ENCODE peak calls at places on chromosomes 12 and 14, in eight cellular contexts. M, X, V, S, I, Q, C and Z are unnamed samples.
A peak's percentile ranks its signal among the peaks of the same experiment; 100 is the strongest.

GRCh38 chr14:32623300-32624093 is 294.4 kb downstream of the AKAP6 start:
- DNase-seq in M (no peak), S (no peak), Q (no peak), I (no peak), V (no peak), X (no peak), C (no peak), Z (no peak)

GRCh38 chr14:60655898-60656754 is 6.8 kb upstream of the SIX1 start:
- DNase-seq in S (no peak), Q (no peak), X (no peak), V (no peak), M (no peak), C (no peak), I (peak; percentile 48), Z (no peak)

GRCh38 chr12:90794212-90794611 is 160.8 kb downstream of the CCER1 start:
- DNase-seq in C (no peak), Q (no peak), I (no peak), S (no peak), V (no peak), M (no peak), X (no peak), Z (no peak)

GRCh38 chr12:90065301-90065801 is 356.7 kb upstream of the ATP2B1 start:
- DNase-seq in C (no peak), S (no peak), Q (no peak), V (no peak), M (no peak), I (no peak), X (no peak), Z (no peak)

GRCh38 chr12:114668151-114668891 is 15.7 kb downstream of the TBX3 start:
- DNase-seq in C (peak; percentile 41), V (peak; percentile 93), X (peak; percentile 82), S (peak; percentile 90), I (peak; percentile 92), M (peak; percentile 84), Q (peak; percentile 82), Z (no peak)

GRCh38 chr12:92396647-92397258 is 251.1 kb upstream of the BTG1 start:
- DNase-seq in Q (no peak), S (no peak), M (no peak), I (no peak), X (no peak), V (no peak), C (no peak), Z (peak; percentile 50)

GRCh38 chr12:71393625-71394024 is 46.0 kb upstream of the LGR5 start:
- DNase-seq in M (no peak), I (no peak), C (no peak), S (no peak), V (no peak), Q (no peak), X (no peak), Z (no peak)

GRCh38 chr12:49750027-49750977 is 8.9 kb downstream of the TMBIM6 start:
- DNase-seq in S (no peak), M (no peak), C (no peak), Q (no peak), I (no peak), X (no peak), V (peak; percentile 31), Z (no peak)

GRCh38 chr12:45192041-45192695 is 23.7 kb upstream of the ANO6 start:
- DNase-seq in Q (no peak), C (peak; percentile 65), S (no peak), V (peak; percentile 94), X (no peak), M (no peak), I (no peak), Z (no peak)

GRCh38 chr12:109811624-109811995 is 21.6 kb downstream of the TRPV4 start:
- DNase-seq in C (no peak), X (no peak), M (no peak), S (no peak), V (peak; percentile 36), Q (no peak), I (no peak), Z (no peak)

GRCh38 chr12:122197612-122197966 is 5.9 kb upstream of the B3GNT4 start:
- DNase-seq in V (no peak), C (no peak), Q (no peak), S (no peak), M (no peak), I (no peak), X (no peak), Z (no peak)

GRCh38 chr14:58540693-58541092 is 97.1 kb upstream of the DACT1 start:
- DNase-seq in S (no peak), C (no peak), I (no peak), M (no peak), V (no peak), X (no peak), Q (no peak), Z (no peak)

GRCh38 chr12:132285311-132285741 is 44.1 kb downstream of the GALNT9 start:
- DNase-seq in X (no peak), Q (no peak), S (no peak), V (no peak), C (no peak), I (no peak), M (no peak), Z (no peak)

GRCh38 chr12:97452230-97452629 is 10.4 kb upstream of the RMST start:
- DNase-seq in C (no peak), V (no peak), S (no peak), X (no peak), M (no peak), Q (no peak), I (no peak), Z (no peak)

GRCh38 chr12:120584343-120585149 is 3.3 kb upstream of the POP5 start:
- DNase-seq in C (peak; percentile 72), M (peak; percentile 68), X (peak; percentile 21), Q (peak; percentile 75), V (no peak), I (peak; percentile 77), S (peak; percentile 84), Z (no peak)
- TF ChIP-seq EP300 in C (no peak), M (no peak), X (no peak), Q (no peak), V (no peak), I (no peak), S (no peak), Z (no peak)

GRCh38 chr14:74954232-74954946 is 1.0 kb downstream of the PGF start:
- DNase-seq in I (peak; percentile 82), S (no peak), C (peak; percentile 40), V (peak; percentile 63), M (no peak), X (no peak), Q (no peak), Z (no peak)
- H3K27ac ChIP-seq in I (peak overlapping the region; percentile 51), S (no peak overlapping the region), C (no peak overlapping the region), V (peak overlapping the region; percentile 97), M (no peak overlapping the region), X (no peak overlapping the region), Q (peak overlapping the region; percentile 56), Z (peak overlapping the region; percentile 52)

DNA sequence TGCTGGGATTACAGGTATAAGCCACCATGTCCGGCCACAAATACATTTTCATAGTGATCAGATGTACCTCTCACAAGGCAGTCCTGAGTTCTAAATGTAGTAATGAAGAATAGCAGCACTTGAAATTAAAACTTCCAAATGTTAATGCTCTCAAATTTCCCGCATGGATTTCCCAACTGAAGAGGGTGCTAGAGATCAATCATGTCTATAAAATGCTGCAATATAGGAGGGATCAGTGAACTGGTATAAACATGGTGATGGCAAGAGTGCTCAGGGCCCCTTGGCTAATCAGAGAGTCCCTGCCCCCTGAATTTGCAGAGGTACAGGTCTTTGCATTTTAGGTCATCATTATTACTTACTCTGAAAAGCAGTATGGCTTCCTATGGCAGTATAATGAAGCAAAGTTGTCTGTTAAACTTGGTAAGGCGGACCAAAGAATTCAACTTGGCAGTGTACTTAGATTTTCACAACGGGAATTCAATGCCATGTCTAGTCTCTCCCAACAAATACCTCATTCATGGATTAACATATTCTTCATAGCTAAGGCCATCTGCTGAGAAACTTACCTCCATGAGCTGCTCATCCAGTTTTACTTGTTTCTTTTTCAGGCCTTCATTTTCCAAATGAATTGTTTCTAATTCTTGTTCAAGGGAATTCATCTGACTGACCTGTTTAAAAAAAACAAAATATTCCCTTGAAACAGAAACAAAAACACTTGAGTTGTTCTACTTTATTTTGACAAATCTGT is 67.0 kb upstream of the SAV1 start:
- DNase-seq in C (no peak), V (no peak), X (no peak), I (no peak), S (no peak), M (no peak), Q (no peak), Z (no peak)
- TF ChIP-seq EP300 in C (no peak), V (no peak), X (no peak), I (no peak), S (no peak), M (no peak), Q (no peak), Z (no peak)

GRCh38 chr12:65640489-65640901 is 183.8 kb upstream of the HMGA2 start:
- DNase-seq in X (no peak), V (no peak), Q (no peak), C (no peak), M (no peak), S (no peak), I (no peak), Z (no peak)

GRCh38 chr12:65646127-65646643 is 178.1 kb upstream of the HMGA2 start:
- DNase-seq in C (no peak), S (no peak), M (no peak), X (no peak), Q (no peak), I (no peak), V (no peak), Z (no peak)

GRCh38 chr12:65643595-65644386 is 180.5 kb upstream of the HMGA2 start:
- DNase-seq in Q (no peak), C (no peak), S (no peak), I (no peak), V (no peak), M (no peak), X (no peak), Z (no peak)

GRCh38 chr12:65642006-65642695 is 182.1 kb upstream of the HMGA2 start:
- DNase-seq in S (no peak), M (no peak), I (no peak), X (no peak), C (no peak), V (no peak), Q (no peak), Z (no peak)

DNA sequence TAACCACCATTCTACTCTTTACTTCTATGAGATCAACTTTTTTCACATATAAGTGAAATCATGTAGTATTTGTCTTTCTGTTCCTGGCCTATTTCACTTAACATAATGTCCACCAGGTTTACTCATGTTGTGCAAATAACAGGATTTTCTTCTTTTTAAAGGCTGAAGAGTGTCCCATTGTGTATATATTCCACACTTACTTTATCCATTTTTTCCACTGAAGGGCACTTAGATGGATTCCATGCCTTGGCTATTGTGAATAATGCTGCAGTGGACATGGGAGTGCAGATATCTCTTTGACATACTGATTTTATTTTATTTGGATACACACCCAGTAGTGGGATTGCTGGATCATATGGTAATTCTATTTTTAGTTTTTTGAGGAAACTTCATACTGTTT is 181.1 kb upstream of the HMGA2 start:
- DNase-seq in C (no peak), V (no peak), X (no peak), S (no peak), I (no peak), M (no peak), Q (no peak), Z (no peak)
- H3K27ac ChIP-seq in C (no peak overlapping the region), V (no peak overlapping the region), X (no peak overlapping the region), S (no peak overlapping the region), I (peak overlapping the region; percentile 70), M (no peak overlapping the region), Q (no peak overlapping the region), Z (no peak overlapping the region)